ENCODE peak calls at places on chromosomes 5 and 9, in five cellular contexts. Y, R, U, G and I are unnamed samples.

GRCh38 chr5:176492431-176492830 is 44.2 kb downstream of the FAF2 start:
- DNase-seq in Y (peak; percentile 24), R (peak; percentile 20), U (peak; percentile 17), G (no peak), I (no peak)

GRCh38 chr5:165258188-165258855 is 1752.9 kb downstream of the MAT2B start:
- DNase-seq in Y (no peak), R (no peak), U (no peak), G (no peak), I (no peak)

GRCh38 chr5:120463026-120463770 is 902 bp upstream of the PRR16 start:
- DNase-seq in Y (no peak), R (no peak), U (no peak), G (no peak), I (no peak)

GRCh38 chr9:87701491-87701890 is 24.4 kb upstream of the CTSL start:
- DNase-seq in Y (no peak), R (no peak), U (no peak), G (no peak), I (no peak)

GRCh38 chr5:179806250-179807045 is at the start of gene MGAT4B:
- DNase-seq in Y (peak; percentile 74), R (peak; percentile 70), U (peak; percentile 93), G (peak; percentile 80), I (peak; percentile 82)

GRCh38 chr5:166907314-166907713 is 1384.1 kb upstream of the WWC1 start:
- DNase-seq in Y (peak; percentile 8), R (no peak), U (peak; percentile 3), G (no peak), I (no peak)

GRCh38 chr5:173228639-173229380 is 6.2 kb downstream of the NKX2-5 start:
- DNase-seq in Y (no peak), R (no peak), U (peak; percentile 52), G (no peak), I (no peak)

GRCh38 chr5:157113007-157113406 is 4.2 kb upstream of the HAVCR2 start:
- DNase-seq in Y (no peak), R (peak; percentile 13), U (peak; percentile 29), G (no peak), I (no peak)

GRCh38 chr9:134224827-134225154 is 60.4 kb upstream of the RNU6ATAC start:
- DNase-seq in Y (no peak), R (no peak), U (no peak), G (no peak), I (no peak)

GRCh38 chr5:10329808-10330481 is 22.2 kb upstream of the CMBL start:
- DNase-seq in Y (peak; percentile 46), R (peak; percentile 88), U (peak; percentile 85), G (no peak), I (no peak)

GRCh38 chr5:123865641-123866040 is 353.7 kb downstream of the CSNK1G3 start:
- DNase-seq in Y (no peak), R (no peak), U (peak; percentile 7), G (no peak), I (no peak)

GRCh38 chr5:145943674-145944121 is 7.3 kb downstream of the SH3RF2 start:
- DNase-seq in Y (peak; percentile 69), R (peak; percentile 25), U (peak; percentile 20), G (peak; percentile 20), I (peak; percentile 80)

GRCh38 chr5:52915176-52915875 is 73.8 kb upstream of the ITGA2 start:
- DNase-seq in Y (peak; percentile 76), R (peak; percentile 75), U (peak; percentile 79), G (peak; percentile 50), I (peak; percentile 50)

GRCh38 chr9:81430727-81431126 is 258.6 kb downstream of the TLE1 start:
- DNase-seq in Y (peak; percentile 61), R (peak; percentile 72), U (peak; percentile 27), G (no peak), I (no peak)

GRCh38 chr9:114894801-114895433 is 35.5 kb downstream of the TNFSF8 start:
- DNase-seq in Y (peak; percentile 82), R (peak; percentile 99), U (peak; percentile 97), G (no peak), I (no peak)

GRCh38 chr5:116084231-116084630 is 594 bp upstream of the COMMD10 start:
- DNase-seq in Y (peak; percentile 28), R (peak; percentile 29), U (peak; percentile 63), G (peak; percentile 45), I (no peak)
- H3K27ac ChIP-seq in Y (no peak overlapping the region), R (no peak overlapping the region), U (no peak overlapping the region), G (peak overlapping the region; percentile 95), I (no peak overlapping the region)

GRCh38 chr5:1264211-1264610 is 30.7 kb downstream of the TERT start:
- DNase-seq in Y (no peak), R (no peak), U (no peak), G (no peak), I (no peak)

GRCh38 chr5:1262381-1262780 is 32.5 kb downstream of the TERT start:
- DNase-seq in Y (no peak), R (peak; percentile 6), U (peak; percentile 26), G (no peak), I (no peak)

GRCh38 chr5:1265026-1265425 is 29.8 kb downstream of the TERT start:
- DNase-seq in Y (no peak), R (no peak), U (no peak), G (no peak), I (no peak)

GRCh38 chr5:1259806-1260480 is 34.8 kb downstream of the SLC6A18 start:
- DNase-seq in Y (no peak), R (no peak), U (no peak), G (no peak), I (no peak)

GRCh38 chr5:1261643-1262042 is 33.2 kb downstream of the TERT start:
- DNase-seq in Y (no peak), R (no peak), U (no peak), G (no peak), I (no peak)
- H4K20me1 ChIP-seq in Y (no peaks in the 10 kb centered on the region), R (no peaks in the 10 kb centered on the region), U (no peaks in the 10 kb centered on the region), G (peaks cover 14% of the 10 kb centered on the region), I (no peaks in the 10 kb centered on the region)

DNA sequence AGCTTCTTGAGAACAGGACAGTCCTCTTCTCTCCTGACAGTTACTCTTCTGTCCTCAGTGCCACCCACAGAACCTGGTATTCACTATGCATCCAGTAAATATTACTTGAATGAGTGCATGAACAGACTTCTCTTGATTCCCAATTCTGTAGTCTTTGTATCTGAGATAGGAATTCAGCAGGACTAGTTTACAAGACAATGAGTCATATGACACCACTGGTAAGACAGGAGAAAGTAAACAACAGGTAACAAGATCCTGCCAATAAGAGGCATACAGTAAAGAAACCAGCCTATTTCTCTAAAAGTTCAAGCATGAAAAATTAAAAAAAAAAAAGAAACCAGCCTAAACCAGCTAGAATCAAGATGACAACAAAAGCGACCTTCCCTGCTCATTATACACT is 6.2 kb downstream of the ZNF883 start:
- DNase-seq in Y (peak; percentile 57), R (no peak), U (no peak), G (no peak), I (no peak)
- H3K9me3 ChIP-seq in Y (peaks cover 6% of the 10 kb centered on the region), R (peaks cover 17% of the 10 kb centered on the region), U (peaks cover 8% of the 10 kb centered on the region), G (no peaks in the 10 kb centered on the region), I (no peaks in the 10 kb centered on the region)

DNA sequence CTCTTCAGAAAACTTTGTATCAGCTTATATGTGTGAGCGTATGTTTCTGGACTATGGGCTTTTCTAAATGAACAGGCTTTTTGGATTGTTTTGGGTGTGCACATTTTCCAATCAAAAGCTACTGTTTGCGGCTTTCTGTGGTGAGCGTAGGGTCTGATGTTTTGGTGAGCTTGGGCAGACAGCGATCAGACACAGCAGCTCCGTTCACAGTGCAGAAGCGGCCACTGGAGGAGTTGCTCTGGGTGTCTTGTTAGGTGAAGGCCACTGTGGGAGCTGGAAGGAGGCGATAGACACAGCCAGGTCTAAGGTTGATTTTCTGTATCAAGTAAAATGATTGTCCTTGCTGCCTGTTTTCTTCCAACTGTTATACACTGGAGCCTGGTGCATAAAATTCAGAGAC is 11.1 kb downstream of the PRRC2B start:
- DNase-seq in Y (no peak), R (no peak), U (no peak), G (peak; percentile 15), I (no peak)
- H3K27ac ChIP-seq in Y (no peak overlapping the region), R (peak overlapping the region; percentile 36), U (peak overlapping the region; percentile 96), G (no peak overlapping the region), I (no peak overlapping the region)

DNA sequence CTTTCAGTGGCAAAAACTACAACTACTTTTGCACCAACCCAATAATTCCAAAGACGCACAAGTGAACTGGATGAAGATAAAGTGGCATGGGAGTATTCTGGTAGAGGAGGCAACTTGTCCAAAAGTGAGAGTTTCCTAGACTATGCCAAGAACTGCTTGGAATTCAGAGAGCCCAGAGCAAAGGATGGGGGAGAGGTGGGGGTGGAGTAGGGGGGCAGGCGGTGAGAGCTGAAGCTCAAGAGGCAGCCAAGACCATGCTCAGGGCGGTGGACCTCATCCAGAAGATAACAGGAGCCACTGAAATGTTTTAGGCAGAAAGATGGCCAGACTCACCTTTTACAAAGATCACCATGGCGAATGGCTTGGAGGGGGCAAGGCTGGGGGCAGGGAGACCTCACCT is 242.5 kb downstream of the SEC61B start:
- DNase-seq in Y (no peak), R (no peak), U (no peak), G (no peak), I (no peak)
- H4K20me1 ChIP-seq in Y (no peaks in the 10 kb centered on the region), R (no peaks in the 10 kb centered on the region), U (no peaks in the 10 kb centered on the region), G (no peaks in the 10 kb centered on the region), I (no peaks in the 10 kb centered on the region)

GRCh38 chr5:178777557-178777956 is 47.1 kb upstream of the ZNF354A start:
- DNase-seq in Y (no peak), R (no peak), U (no peak), G (no peak), I (no peak)
- H3K9me3 ChIP-seq in Y (no peaks in the 10 kb centered on the region), R (peaks cover 51% of the 10 kb centered on the region), U (no peaks in the 10 kb centered on the region), G (no peaks in the 10 kb centered on the region), I (no peaks in the 10 kb centered on the region)